ENCODE peak calls at places on chromosomes 3 and 15, in eight cellular contexts. S is AML-193, F is coronary artery, A is lower lobe of right lung, P is activated T-cell treated with anti-CD3 and anti-CD28 coated beads for 1 hour, E is dorsolateral prefrontal cortex, O is T-helper 9 cell, B is CD14-positive monocyte. G is an unnamed sample.

GRCh38 chr3:71006810-71007785 is 576.4 kb downstream of the FOXP1 start:
- DNase-seq in S (peak), F (no peak), A (no peak), P (no peak), E (no peak), O (no peak), B (no peak), G (no peak)

GRCh38 chr15:61517776-61518175 is 288.7 kb upstream of the RORA start:
- DNase-seq in S (no peak), F (no peak), A (no peak), P (no peak), E (no peak), O (no peak), B (no peak), G (no peak)

GRCh38 chr3:179029096-179029495 is 42.5 kb downstream of the ZMAT3 start:
- DNase-seq in S (no peak), F (no peak), A (no peak), P (no peak), E (no peak), O (no peak), B (no peak), G (no peak)

GRCh38 chr3:36380171-36381031 is at the start of gene STAC:
- DNase-seq in S (no peak), F (peak), A (peak), P (no peak), E (peak), O (no peak), B (peak), G (peak)

GRCh38 chr3:49556500-49557275 is 2.4 kb downstream of the BSN start:
- DNase-seq in S (no peak), F (no peak), A (no peak), P (no peak), E (no peak), O (no peak), B (no peak), G (no peak)

GRCh38 chr3:138874555-138874898 is 39.8 kb upstream of the PIK3CB start:
- DNase-seq in S (no peak), F (no peak), A (no peak), P (no peak), E (no peak), O (no peak), B (no peak), G (no peak)

GRCh38 chr3:86969500-86970189 is 21.3 kb downstream of the VGLL3 start:
- DNase-seq in S (peak), F (no peak), A (no peak), P (no peak), E (no peak), O (no peak), B (no peak), G (no peak)

GRCh38 chr15:47337106-47337505 is 380.2 kb upstream of the SEMA6D start:
- DNase-seq in S (no peak), F (no peak), A (no peak), P (no peak), E (no peak), O (no peak), B (no peak), G (no peak)

GRCh38 chr3:126959921-126960603 is 22.9 kb upstream of the PLXNA1 start:
- DNase-seq in S (no peak), F (no peak), A (no peak), P (no peak), E (no peak), O (no peak), B (no peak), G (peak)

GRCh38 chr3:10263549-10264363 is 15.5 kb downstream of the TATDN2 start:
- DNase-seq in S (peak), F (no peak), A (no peak), P (peak), E (no peak), O (peak), B (no peak), G (no peak)

GRCh38 chr3:189455009-189455408 is 176.2 kb upstream of the TP63 start:
- DNase-seq in S (no peak), F (no peak), A (no peak), P (no peak), E (no peak), O (no peak), B (no peak), G (no peak)

GRCh38 chr15:57785959-57786358 is 79.4 kb downstream of the POLR2M start:
- DNase-seq in S (no peak), F (no peak), A (no peak), P (no peak), E (no peak), O (no peak), B (no peak), G (no peak)

GRCh38 chr3:134002326-134002725 is 27.4 kb downstream of the SLCO2A1 start:
- DNase-seq in S (no peak), F (no peak), A (no peak), P (no peak), E (no peak), O (no peak), B (no peak), G (no peak)

GRCh38 chr3:38138347-38139190 is at the start of gene MYD88:
- DNase-seq in S (peak), F (peak), A (peak), P (peak), E (peak), O (peak), B (peak), G (no peak)

GRCh38 chr3:17111556-17111955 is 226.8 kb downstream of the PLCL2 start:
- DNase-seq in S (no peak), F (no peak), A (no peak), P (no peak), E (no peak), O (no peak), B (no peak), G (no peak)

GRCh38 chr3:116001063-116001765 is 377.9 kb downstream of the GAP43 start:
- DNase-seq in S (no peak), F (no peak), A (no peak), P (no peak), E (no peak), O (no peak), B (no peak), G (no peak)

GRCh38 chr3:30440880-30441279 is 165.5 kb upstream of the TGFBR2 start:
- DNase-seq in S (no peak), F (peak), A (no peak), P (no peak), E (no peak), O (no peak), B (no peak), G (no peak)

GRCh38 chr3:13123266-13123665 is 50.0 kb upstream of the IQSEC1 start:
- DNase-seq in S (no peak), F (peak), A (peak), P (no peak), E (no peak), O (no peak), B (no peak), G (no peak)

GRCh38 chr3:158918008-158918407 is 116.2 kb downstream of the MFSD1 start:
- DNase-seq in S (peak), F (no peak), A (no peak), P (no peak), E (no peak), O (no peak), B (no peak), G (peak)

GRCh38 chr3:136860541-136860940 is 1.5 kb upstream of the NCK1 start:
- DNase-seq in S (no peak), F (no peak), A (no peak), P (no peak), E (no peak), O (no peak), B (no peak), G (no peak)

GRCh38 chr3:13821156-13821555 is 58.7 kb downstream of the WNT7A start:
- DNase-seq in S (no peak), F (no peak), A (no peak), P (no peak), E (no peak), O (no peak), B (no peak), G (no peak)

GRCh38 chr3:30180305-30181275 is 425.8 kb upstream of the TGFBR2 start:
- DNase-seq in S (peak), F (no peak), A (no peak), P (no peak), E (no peak), O (no peak), B (peak), G (no peak)

GRCh38 chr3:127822836-127823589 is 698 bp upstream of the MGLL start:
- DNase-seq in S (peak), F (peak), A (peak), P (no peak), E (peak), O (no peak), B (peak), G (peak)